ENCODE peak calls at places on chromosomes 6 and 20, in six cellular contexts. D, O, R, P, E and J are unnamed samples.

GRCh38 chr6:166708466-166708865 is 81.4 kb upstream of the RPS6KA2 start:
- DNase-seq in D (no peak), E (no peak), O (no peak), R (no peak), P (no peak), J (no peak)

GRCh38 chr6:86380571-86381125 is 556.7 kb upstream of the HTR1E start:
- DNase-seq in E (no peak), O (no peak), D (no peak), R (no peak), P (no peak), J (no peak)

GRCh38 chr6:166266336-166266735 is 41.9 kb downstream of the PRR18 start:
- DNase-seq in R (no peak), D (no peak), O (no peak), E (no peak), P (no peak), J (no peak)

GRCh38 chr6:42007753-42008528 is 42.4 kb upstream of the TAF8 start:
- DNase-seq in E (no peak), O (no peak), D (no peak), R (no peak), P (no peak), J (no peak)

GRCh38 chr6:43911625-43912577 is 141.9 kb downstream of the VEGFA start:
- DNase-seq in E (no peak), R (no peak), P (no peak), D (no peak), O (no peak), J (no peak)

GRCh38 chr6:131819507-131820228 is 11.8 kb downstream of the ENPP1 start:
- DNase-seq in R (peak; percentile 11), P (no peak), O (no peak), D (no peak), E (peak; percentile 88), J (peak; percentile 94)

GRCh38 chr6:90939906-90940305 is 353.0 kb upstream of the MAP3K7 start:
- DNase-seq in P (no peak), O (no peak), D (no peak), R (no peak), E (no peak), J (no peak)

GRCh38 chr6:44052419-44053011 is 74.7 kb downstream of the MRPL14 start:
- DNase-seq in E (peak; percentile 79), O (no peak), D (peak; percentile 57), P (no peak), R (no peak), J (peak; percentile 80)

GRCh38 chr6:167750956-167751358 is 75.8 kb upstream of the AFDN start:
- DNase-seq in E (peak; percentile 28), O (no peak), P (no peak), R (peak; percentile 93), D (peak; percentile 62), J (no peak)

GRCh38 chr20:48154040-48154439 is 368.8 kb upstream of the SULF2 start:
- DNase-seq in E (no peak), P (no peak), D (no peak), R (no peak), O (no peak), J (no peak)

GRCh38 chr6:138719744-138720143 is 53.8 kb upstream of the CCDC28A start:
- DNase-seq in O (no peak), D (no peak), P (no peak), R (no peak), E (no peak), J (no peak)

GRCh38 chr20:18662279-18662678 is 74.4 kb downstream of the DTD1 start:
- DNase-seq in D (no peak), R (no peak), O (no peak), P (no peak), E (no peak), J (no peak)

GRCh38 chr6:110618591-110619267 is 142.3 kb upstream of the SLC22A16 start:
- DNase-seq in O (peak; percentile 6), E (peak; percentile 7), R (no peak), P (no peak), D (no peak), J (peak; percentile 28)

GRCh38 chr6:15242503-15242902 is 3.4 kb upstream of the JARID2 start:
- DNase-seq in O (no peak), R (no peak), P (no peak), E (no peak), D (no peak), J (no peak)

GRCh38 chr6:150905769-150906168 is 40.3 kb downstream of the MTHFD1L start:
- DNase-seq in R (no peak), P (no peak), O (no peak), E (no peak), D (no peak), J (no peak)

DNA sequence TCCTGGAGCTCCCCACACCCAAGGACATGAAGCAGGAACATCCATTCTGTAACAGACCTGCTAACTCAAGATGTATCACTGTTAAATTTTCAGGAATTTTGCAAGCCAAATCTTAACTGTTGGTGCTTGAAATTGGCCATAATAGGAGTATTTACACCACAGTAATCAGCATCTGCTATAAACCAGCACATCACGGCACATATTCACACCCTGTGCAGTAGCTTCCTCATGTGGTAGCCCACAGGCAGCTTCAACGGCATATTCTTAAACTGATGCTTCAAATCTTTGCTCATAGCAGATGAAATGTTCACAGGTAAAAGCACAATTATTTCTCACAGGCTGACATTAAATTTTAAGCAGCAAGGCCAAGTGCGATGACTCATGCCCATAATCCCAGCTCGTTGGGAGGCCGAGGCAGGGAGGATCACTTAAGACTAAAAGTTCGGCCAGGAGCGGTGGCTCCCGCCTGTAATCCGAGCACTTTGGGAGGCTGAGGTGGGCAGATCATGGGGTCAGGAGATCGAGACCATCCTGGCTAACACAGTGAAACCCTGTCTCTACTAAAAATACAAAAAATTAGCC is 43.5 kb upstream of the LYRM2 start:
- DNase-seq in O (no peak), E (no peak), P (no peak), D (no peak), R (no peak), J (no peak)
- H3K27ac ChIP-seq in O (no peak overlapping the region), E (no peak overlapping the region), P (no peak overlapping the region), D (no peak overlapping the region), R (no peak overlapping the region), J (no peak overlapping the region)

DNA sequence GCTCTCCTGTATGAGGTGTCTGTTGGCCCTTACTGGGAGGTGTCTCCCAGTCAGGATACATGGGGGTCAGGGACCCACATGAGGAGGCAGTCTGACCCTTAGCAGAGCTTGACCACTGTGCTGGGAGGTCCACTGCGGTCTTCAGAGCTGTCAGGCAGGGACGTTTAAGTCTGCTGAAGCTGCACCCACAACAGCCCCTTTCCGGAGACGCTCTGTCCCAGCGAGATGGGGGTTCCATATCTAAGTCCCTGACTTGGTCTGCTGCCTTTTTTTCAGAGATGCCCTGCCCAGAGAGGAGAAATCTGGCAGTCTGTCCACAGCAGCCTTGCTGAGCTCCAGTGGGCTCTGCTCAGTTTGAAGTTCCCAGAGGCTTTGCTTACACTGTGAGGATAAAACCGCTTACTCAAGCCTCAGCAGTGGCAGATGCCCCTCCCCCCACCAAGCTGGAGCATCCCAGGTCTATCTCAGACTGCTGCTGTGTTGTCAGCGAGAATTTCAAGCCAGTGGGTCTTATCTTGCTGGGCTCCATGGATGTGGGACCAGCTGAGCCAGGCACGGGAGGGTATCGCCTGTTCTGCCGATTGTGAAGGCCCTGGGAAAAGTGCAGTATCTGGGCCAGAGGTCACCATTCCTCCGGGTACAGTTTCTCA is 36.4 kb upstream of the IBTK start:
- DNase-seq in R (no peak), P (peak; percentile 50), D (no peak), O (peak; percentile 15), E (no peak), J (no peak)
- H3K14ac ChIP-seq in R (no peak overlapping the region), P (no peak overlapping the region), D (no peak overlapping the region), O (no peak overlapping the region), E (no peak overlapping the region), J (no peak overlapping the region)

GRCh38 chr6:71312089-71312488 is 23.5 kb downstream of the OGFRL1 start:
- DNase-seq in R (no peak), E (no peak), P (no peak), O (no peak), D (no peak), J (no peak)
- H4K8ac ChIP-seq in R (no peak overlapping the region), E (no peak overlapping the region), P (no peak overlapping the region), O (no peak overlapping the region), D (no peak overlapping the region), J (no peak overlapping the region)

GRCh38 chr6:105993341-105993740 is 92.8 kb upstream of the PRDM1 start:
- DNase-seq in O (no peak), E (peak; percentile 58), P (no peak), D (peak; percentile 50), R (no peak), J (peak; percentile 33)
- H3K27ac ChIP-seq in O (no peak overlapping the region), E (no peak overlapping the region), P (no peak overlapping the region), D (no peak overlapping the region), R (no peak overlapping the region), J (peak overlapping the region; percentile 51)

DNA sequence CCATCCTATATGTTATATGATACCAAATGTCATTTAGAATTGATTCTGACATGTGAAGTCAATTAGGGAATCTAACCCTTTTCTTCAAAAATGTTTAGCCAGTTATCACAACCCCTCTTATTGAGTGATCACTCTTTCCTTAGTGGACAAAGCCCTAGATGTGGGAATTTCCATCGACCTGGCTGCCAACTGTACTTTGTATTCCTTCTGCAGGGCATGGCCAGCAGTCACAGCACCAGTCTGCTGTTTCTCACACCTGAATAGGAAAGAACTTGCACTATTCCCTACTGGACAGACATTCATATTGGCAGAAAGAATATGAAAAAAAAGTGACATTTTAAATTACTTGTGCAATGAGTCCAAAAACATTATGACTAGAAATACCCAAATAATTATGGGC is 271.0 kb downstream of the PACRG start:
- DNase-seq in O (no peak), R (no peak), D (no peak), E (no peak), P (no peak), J (no peak)
- H3K14ac ChIP-seq in O (no peak overlapping the region), R (no peak overlapping the region), D (no peak overlapping the region), E (no peak overlapping the region), P (no peak overlapping the region), J (no peak overlapping the region)

GRCh38 chr20:11926599-11926998 is 8.9 kb downstream of the BTBD3 start:
- DNase-seq in R (no peak), D (no peak), E (no peak), O (no peak), P (no peak), J (no peak)

GRCh38 chr20:11935212-11935611 is 17.5 kb downstream of the BTBD3 start:
- DNase-seq in D (no peak), R (no peak), P (no peak), E (no peak), O (no peak), J (no peak)

GRCh38 chr20:11924923-11925322 is 7.2 kb downstream of the BTBD3 start:
- DNase-seq in D (no peak), O (no peak), R (no peak), P (no peak), E (no peak), J (no peak)

DNA sequence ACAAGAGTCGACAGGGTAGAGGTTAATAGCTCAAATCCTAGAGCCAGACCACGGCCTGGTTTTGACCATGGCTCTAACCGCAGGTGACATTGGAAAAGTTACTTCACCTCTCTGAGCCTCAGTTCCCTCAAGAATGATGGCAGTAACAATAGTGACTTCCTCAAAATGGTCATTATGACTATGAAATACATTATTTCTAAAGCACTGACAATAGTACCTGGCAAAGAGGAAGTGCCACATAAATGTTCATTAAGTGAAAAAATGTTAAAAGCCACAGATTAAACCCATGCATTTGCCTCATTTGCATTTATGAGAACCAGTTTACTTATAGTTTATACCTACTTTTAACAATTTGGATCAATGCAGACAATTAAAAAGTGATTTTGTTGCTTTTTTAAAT is 12.3 kb downstream of the BTBD3 start:
- DNase-seq in E (no peak), R (no peak), P (no peak), O (no peak), D (no peak), J (no peak)
- H4K8ac ChIP-seq in E (no peak overlapping the region), R (no peak overlapping the region), P (no peak overlapping the region), O (no peak overlapping the region), D (no peak overlapping the region), J (no peak overlapping the region)

GRCh38 chr6:107320126-107320525 is 139.2 kb downstream of the PDSS2 start:
- DNase-seq in D (no peak), R (no peak), P (no peak), E (no peak), O (no peak), J (peak; percentile 44)
- H3K27ac ChIP-seq in D (no peak overlapping the region), R (no peak overlapping the region), P (no peak overlapping the region), E (no peak overlapping the region), O (no peak overlapping the region), J (no peak overlapping the region)